ENCODE peak calls at places on chromosomes 13 and 19, in five cellular contexts. H is A549, M is lower leg skin, S is AG09309, V is mammary epithelial cell. J is an unnamed sample.

GRCh38 chr19:17405250-17406038 is at the start of gene BST2:
- DNase-seq in S (no peak), V (no peak), M (no peak), H (no peak), J (peak)

GRCh38 chr19:8641908-8642547 is 11.6 kb downstream of the NFILZ start:
- DNase-seq in S (no peak), V (peak), M (no peak), H (peak), J (peak)

GRCh38 chr19:38736413-38737280 is 7.6 kb downstream of the CAPN12 start:
- DNase-seq in V (peak), S (no peak), H (peak), M (no peak), J (peak)

GRCh38 chr13:32023698-32024097 is 7.9 kb upstream of the FRY start:
- DNase-seq in H (no peak), M (no peak), S (no peak), V (no peak), J (no peak)

GRCh38 chr13:20609145-20609544 is 42.2 kb downstream of the IFT88 start:
- DNase-seq in M (no peak), S (peak), V (peak), H (no peak), J (peak)

GRCh38 chr19:16562608-16563025 is 9.6 kb downstream of the SLC35E1 start:
- DNase-seq in V (no peak), M (no peak), H (no peak), S (no peak), J (no peak)

GRCh38 chr19:32039446-32039845 is 306.0 kb upstream of the ZNF507 start:
- DNase-seq in M (no peak), V (no peak), S (no peak), H (no peak), J (no peak)

GRCh38 chr19:32339988-32340874 is 5.2 kb upstream of the ZNF507 start:
- DNase-seq in S (no peak), H (peak), M (no peak), V (no peak), J (peak)

GRCh38 chr13:113545931-113546516 is 38.5 kb upstream of the TFDP1 start:
- DNase-seq in V (no peak), M (peak), S (no peak), H (no peak), J (no peak)

GRCh38 chr19:11420894-11421606 is 1.9 kb upstream of the RGL3 start:
- DNase-seq in H (no peak), M (no peak), S (no peak), V (no peak), J (no peak)

GRCh38 chr13:19927117-19927734 is 31.3 kb upstream of the ZMYM2 start:
- DNase-seq in H (peak), V (peak), M (no peak), S (peak), J (peak)

GRCh38 chr13:98246538-98247172 is 69.6 kb upstream of the RNF113B start:
- DNase-seq in M (no peak), H (no peak), S (no peak), V (no peak), J (no peak)

GRCh38 chr13:65787087-65787486 is 1443.0 kb downstream of the PCDH9 start:
- DNase-seq in S (no peak), V (no peak), H (no peak), M (no peak), J (peak)

GRCh38 chr13:31431722-31432137 is 232.0 kb downstream of the B3GLCT start:
- DNase-seq in M (peak), H (peak), V (peak), S (no peak), J (peak)

GRCh38 chr19:31676271-31677004 is 327.2 kb upstream of the TSHZ3 start:
- DNase-seq in H (peak), M (no peak), V (peak), S (no peak), J (no peak)

GRCh38 chr19:18364826-18365528 is 21.0 kb upstream of the GDF15 start:
- DNase-seq in M (peak), S (peak), H (peak), V (peak), J (peak)

GRCh38 chr13:101623469-101624209 is 171.2 kb downstream of the ITGBL1 start:
- DNase-seq in S (no peak), M (no peak), V (no peak), H (no peak), J (no peak)

GRCh38 chr19:3868770-3869456 is at the start of gene ZFR2:
- DNase-seq in M (no peak), S (no peak), H (no peak), V (no peak), J (no peak)

GRCh38 chr13:108182652-108183051 is 32.7 kb downstream of the LIG4 start:
- DNase-seq in M (no peak), H (no peak), S (no peak), V (no peak), J (no peak)

GRCh38 chr19:29702161-29702957 is 12.7 kb downstream of the C19orf12 start:
- DNase-seq in H (no peak), V (no peak), S (no peak), M (no peak), J (no peak)

GRCh38 chr19:12751635-12752034 is at the start of gene BEST2:
- DNase-seq in M (no peak), H (no peak), V (no peak), S (no peak), J (no peak)

GRCh38 chr19:35318679-35319448 is 10.1 kb upstream of the CD22 start:
- DNase-seq in V (peak), S (peak), M (peak), H (peak), J (peak)

GRCh38 chr19:46746281-46746965 is at the start of gene STRN4:
- DNase-seq in S (no peak), V (peak), H (peak), M (no peak), J (peak)

GRCh38 chr13:44768775-44769578 is 192.8 kb upstream of the TSC22D1 start:
- DNase-seq in H (no peak), S (peak), V (peak), M (peak), J (peak)

GRCh38 chr13:90222758-90223157 is 1124.7 kb upstream of the MIR17HG start:
- DNase-seq in H (no peak), S (no peak), M (no peak), V (no peak), J (no peak)

GRCh38 chr19:2469102-2469914 is 6.6 kb upstream of the GADD45B start:
- DNase-seq in V (peak), H (no peak), M (no peak), S (no peak), J (peak)

GRCh38 chr13:111572956-111573355 is 252.5 kb downstream of the TEX29 start:
- DNase-seq in H (no peak), V (no peak), M (no peak), S (no peak), J (no peak)

GRCh38 chr13:28137556-28137955 is 789 bp upstream of the PAN3 start:
- DNase-seq in H (no peak), S (no peak), M (no peak), V (no peak), J (no peak)

GRCh38 chr13:20901668-20902437 is 693 bp downstream of the XPO4 start:
- DNase-seq in M (no peak), H (peak), V (peak), S (no peak), J (peak)

GRCh38 chr13:26280295-26280694 is 26.4 kb downstream of the CDK8 start:
- DNase-seq in V (peak), M (no peak), H (no peak), S (peak), J (peak)

GRCh38 chr13:99124695-99125334 is 75.8 kb upstream of the UBAC2 start:
- DNase-seq in S (peak), M (no peak), V (peak), H (peak), J (peak)

GRCh38 chr13:99315186-99315585 is 8.0 kb upstream of the GPR183 start:
- DNase-seq in V (no peak), H (no peak), M (no peak), S (no peak), J (no peak)

GRCh38 chr19:40523322-40524047 is 53.2 kb upstream of the SHKBP1 start:
- DNase-seq in S (peak), V (peak), H (peak), M (no peak), J (peak)

GRCh38 chr13:98327326-98328314 is 150.6 kb upstream of the RNF113B start:
- DNase-seq in H (no peak), V (no peak), S (peak), M (no peak), J (peak)

GRCh38 chr19:29211562-29212416 is 1.2 kb downstream of the UQCRFS1 start:
- DNase-seq in S (no peak), M (no peak), H (peak), V (peak), J (peak)

GRCh38 chr13:43978688-43979087 is 99.0 kb downstream of the LACC1 start:
- DNase-seq in S (no peak), V (no peak), M (no peak), H (no peak), J (no peak)

GRCh38 chr19:48218964-48219363 is 36.7 kb downstream of the CARD8 start:
- DNase-seq in H (no peak), S (no peak), V (no peak), M (no peak), J (peak)

DNA sequence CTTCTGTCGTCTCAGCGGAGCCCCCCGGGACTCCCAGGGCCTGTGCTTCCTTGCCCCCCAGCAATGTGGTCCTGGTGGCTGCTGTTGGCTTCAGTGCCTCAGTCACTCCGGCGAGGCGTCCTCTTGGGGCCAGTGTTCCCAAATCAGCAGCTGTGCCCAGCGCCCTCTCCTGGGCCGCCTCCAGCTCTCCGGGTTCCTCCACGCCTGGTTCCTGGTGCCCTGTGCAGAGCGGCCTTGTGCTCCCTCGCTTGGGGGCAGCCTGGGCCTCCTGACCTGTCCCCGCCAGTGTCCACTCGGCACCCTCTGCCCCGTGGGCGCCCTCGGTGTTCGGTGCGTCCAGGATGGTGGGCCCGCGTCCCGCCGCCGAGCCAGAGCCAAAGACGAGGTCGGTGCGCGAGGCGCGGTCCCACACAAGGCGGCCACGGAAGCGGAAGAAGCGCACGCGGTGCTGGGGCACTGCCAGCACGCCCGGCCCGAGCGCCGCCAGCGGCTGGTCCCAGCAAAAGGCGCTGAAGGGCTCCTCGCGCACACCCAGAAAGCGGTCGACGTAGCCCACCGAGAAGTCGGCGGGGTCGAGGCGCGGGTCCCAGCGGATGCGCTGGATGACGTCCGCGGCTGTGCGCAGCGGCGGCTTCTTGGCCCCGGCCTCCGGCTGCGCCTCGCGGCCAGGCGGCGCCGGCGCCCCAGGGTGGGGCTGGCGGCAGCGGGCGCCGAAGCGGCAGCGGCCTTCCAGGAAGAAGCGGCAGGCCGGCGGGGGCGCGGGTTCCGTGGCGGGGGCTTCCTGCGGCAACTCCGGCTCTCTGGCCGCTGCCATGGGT is 656 bp downstream of the LENG9 start:
- DNase-seq in V (peak), H (no peak), M (peak), S (no peak), J (peak)
- TF ChIP-seq CTCF in V (peak), H (peak), M (no peak), S (peak), J (peak)

GRCh38 chr13:40583738-40584137 is 82.7 kb downstream of the FOXO1 start:
- DNase-seq in S (no peak), V (peak), M (no peak), H (no peak), J (no peak)
- H3K4me3 ChIP-seq in S (no peak), V (no peak), M (no peak), H (no peak), J (no peak)

GRCh38 chr19:21839966-21840365 is 4.0 kb upstream of the ZNF43 start:
- DNase-seq in S (no peak), H (no peak), M (no peak), V (no peak), J (no peak)
- TF ChIP-seq CTCF in S (no peak), H (no peak), M (no peak), V (no peak), J (no peak)

GRCh38 chr19:7515091-7515470 is 822 bp upstream of the ZNF358 start:
- DNase-seq in M (no peak), V (no peak), H (no peak), S (no peak), J (no peak)
- H3K4me3 ChIP-seq in M (no peak), V (no peak), H (no peak), S (no peak), J (peak)